ENCODE peak calls at places on chromosomes 12 and 14, in nine cellular contexts. One of them, this sample, is unnamed.

GRCh38 chr14:104797112-104798044 is 1.8 kb upstream of the AKT1 start:
- DNase-seq in T follicular helper cell: no peak
- DNase-seq in hypothalamus: no peak
- DNase-seq in iPS DF 19.7: no peak
- DNase-seq in skeletal muscle cell: no peak
- DNase-seq in RPMI7951: no peak
- DNase-seq in RCC 7860: no peak
- DNase-seq in amniotic stem cell: no peak
- DNase-seq in H54: peak; percentile 51
- DNase-seq in this sample: no peak

GRCh38 chr12:108375986-108376663 is 37.0 kb upstream of the CMKLR1 start:
- DNase-seq in T follicular helper cell: no peak
- DNase-seq in hypothalamus: no peak
- DNase-seq in iPS DF 19.7: no peak
- DNase-seq in skeletal muscle cell: no peak
- DNase-seq in RPMI7951: peak; percentile 84
- DNase-seq in RCC 7860: no peak
- DNase-seq in amniotic stem cell: no peak
- DNase-seq in H54: no peak
- DNase-seq in this sample: no peak

GRCh38 chr14:102249041-102249440 is 55.9 kb downstream of the MOK start:
- DNase-seq in T follicular helper cell: no peak
- DNase-seq in hypothalamus: no peak
- DNase-seq in iPS DF 19.7: no peak
- DNase-seq in skeletal muscle cell: peak; percentile 54
- DNase-seq in RPMI7951: peak; percentile 24
- DNase-seq in RCC 7860: peak; percentile 60
- DNase-seq in amniotic stem cell: no peak
- DNase-seq in H54: peak; percentile 69
- DNase-seq in this sample: no peak

GRCh38 chr12:66195242-66195641 is 6.2 kb downstream of the IRAK3 start:
- DNase-seq in T follicular helper cell: no peak
- DNase-seq in hypothalamus: no peak
- DNase-seq in iPS DF 19.7: no peak
- DNase-seq in skeletal muscle cell: no peak
- DNase-seq in RPMI7951: peak; percentile 5
- DNase-seq in RCC 7860: no peak
- DNase-seq in amniotic stem cell: no peak
- DNase-seq in H54: no peak
- DNase-seq in this sample: no peak

GRCh38 chr14:73745571-73746539 is 31.7 kb upstream of the PNMA1 start:
- DNase-seq in T follicular helper cell: no peak
- DNase-seq in hypothalamus: no peak
- DNase-seq in iPS DF 19.7: no peak
- DNase-seq in skeletal muscle cell: no peak
- DNase-seq in RPMI7951: no peak
- DNase-seq in RCC 7860: no peak
- DNase-seq in amniotic stem cell: no peak
- DNase-seq in H54: no peak
- DNase-seq in this sample: no peak

GRCh38 chr12:23108957-23109356 is 484.0 kb downstream of the ETNK1 start:
- DNase-seq in T follicular helper cell: no peak
- DNase-seq in hypothalamus: no peak
- DNase-seq in iPS DF 19.7: no peak
- DNase-seq in skeletal muscle cell: no peak
- DNase-seq in RPMI7951: no peak
- DNase-seq in RCC 7860: no peak
- DNase-seq in amniotic stem cell: no peak
- DNase-seq in H54: no peak
- DNase-seq in this sample: no peak

GRCh38 chr12:96235497-96235826 is 41.3 kb downstream of the ELK3 start:
- DNase-seq in T follicular helper cell: no peak
- DNase-seq in hypothalamus: no peak
- DNase-seq in iPS DF 19.7: no peak
- DNase-seq in skeletal muscle cell: no peak
- DNase-seq in RPMI7951: no peak
- DNase-seq in RCC 7860: peak; percentile 5
- DNase-seq in amniotic stem cell: no peak
- DNase-seq in H54: no peak
- DNase-seq in this sample: no peak

GRCh38 chr12:2853626-2854025 is 3.2 kb downstream of the TEX52 start:
- DNase-seq in T follicular helper cell: no peak
- DNase-seq in hypothalamus: peak; percentile 72
- DNase-seq in iPS DF 19.7: peak; percentile 60
- DNase-seq in skeletal muscle cell: no peak
- DNase-seq in RPMI7951: peak; percentile 60
- DNase-seq in RCC 7860: peak; percentile 20
- DNase-seq in amniotic stem cell: peak; percentile 38
- DNase-seq in H54: peak; percentile 86
- DNase-seq in this sample: peak; percentile 82

GRCh38 chr12:104458645-104459555 is 2.2 kb downstream of the CHST11 start:
- DNase-seq in T follicular helper cell: no peak
- DNase-seq in hypothalamus: no peak
- DNase-seq in iPS DF 19.7: no peak
- DNase-seq in skeletal muscle cell: peak; percentile 6
- DNase-seq in RPMI7951: peak; percentile 63
- DNase-seq in RCC 7860: no peak
- DNase-seq in amniotic stem cell: no peak
- DNase-seq in H54: peak; percentile 47
- DNase-seq in this sample: peak; percentile 12

GRCh38 chr12:115096673-115097349 is 412.8 kb upstream of the TBX3 start:
- DNase-seq in T follicular helper cell: no peak
- DNase-seq in hypothalamus: no peak
- DNase-seq in iPS DF 19.7: no peak
- DNase-seq in skeletal muscle cell: no peak
- DNase-seq in RPMI7951: peak; percentile 93
- DNase-seq in RCC 7860: no peak
- DNase-seq in amniotic stem cell: no peak
- DNase-seq in H54: no peak
- DNase-seq in this sample: no peak

GRCh38 chr12:67578976-67579661 is 69.4 kb upstream of the DYRK2 start:
- DNase-seq in T follicular helper cell: peak; percentile 9
- DNase-seq in hypothalamus: no peak
- DNase-seq in iPS DF 19.7: no peak
- DNase-seq in skeletal muscle cell: no peak
- DNase-seq in RPMI7951: peak; percentile 34
- DNase-seq in RCC 7860: no peak
- DNase-seq in amniotic stem cell: no peak
- DNase-seq in H54: no peak
- DNase-seq in this sample: no peak

GRCh38 chr12:94832780-94833760 is 170.4 kb downstream of the NDUFA12 start:
- DNase-seq in T follicular helper cell: no peak
- DNase-seq in hypothalamus: no peak
- DNase-seq in iPS DF 19.7: peak; percentile 69
- DNase-seq in skeletal muscle cell: peak; percentile 76
- DNase-seq in RPMI7951: no peak
- DNase-seq in RCC 7860: no peak
- DNase-seq in amniotic stem cell: no peak
- DNase-seq in H54: no peak
- DNase-seq in this sample: no peak

GRCh38 chr14:101836131-101836530 is 74.6 kb downstream of the PPP2R5C start:
- DNase-seq in T follicular helper cell: no peak
- DNase-seq in hypothalamus: no peak
- DNase-seq in iPS DF 19.7: no peak
- DNase-seq in skeletal muscle cell: no peak
- DNase-seq in RPMI7951: no peak
- DNase-seq in RCC 7860: no peak
- DNase-seq in amniotic stem cell: no peak
- DNase-seq in H54: no peak
- DNase-seq in this sample: no peak